ENCODE peak calls at places on chromosome 5, in five cellular contexts. One of them, this sample, is unnamed.

GRCh38 chr5:171092194-171092593 is 216.9 kb upstream of the TLX3 start:
- DNase-seq in WTC11: no peak
- DNase-seq in AG09319: no peak
- DNase-seq in progenitor cell of endocrine pancreas: no peak
- DNase-seq in fibroblast of mammary gland: peak
- DNase-seq in this sample: no peak

GRCh38 chr5:147336871-147337270 is 102.0 kb downstream of the STK32A start:
- DNase-seq in WTC11: no peak
- DNase-seq in AG09319: no peak
- DNase-seq in progenitor cell of endocrine pancreas: no peak
- DNase-seq in fibroblast of mammary gland: no peak
- DNase-seq in this sample: no peak

GRCh38 chr5:111997308-111998159 is 240.5 kb upstream of the NREP start:
- DNase-seq in WTC11: no peak
- DNase-seq in AG09319: peak
- DNase-seq in progenitor cell of endocrine pancreas: no peak
- DNase-seq in fibroblast of mammary gland: peak
- DNase-seq in this sample: no peak

GRCh38 chr5:43702815-43703214 is 99.8 kb downstream of the NNT start:
- DNase-seq in WTC11: no peak
- DNase-seq in AG09319: peak
- DNase-seq in progenitor cell of endocrine pancreas: no peak
- DNase-seq in fibroblast of mammary gland: peak
- DNase-seq in this sample: no peak

GRCh38 chr5:83974151-83974822 is 253.6 kb upstream of the HAPLN1 start:
- DNase-seq in WTC11: no peak
- DNase-seq in AG09319: no peak
- DNase-seq in progenitor cell of endocrine pancreas: no peak
- DNase-seq in fibroblast of mammary gland: no peak
- DNase-seq in this sample: no peak

GRCh38 chr5:84381501-84382362 is 2.9 kb downstream of the EDIL3 start:
- DNase-seq in WTC11: no peak
- DNase-seq in AG09319: no peak
- DNase-seq in progenitor cell of endocrine pancreas: no peak
- DNase-seq in fibroblast of mammary gland: no peak
- DNase-seq in this sample: peak

GRCh38 chr5:1792842-1793266 is 6.8 kb downstream of the MRPL36 start:
- DNase-seq in WTC11: no peak
- DNase-seq in AG09319: no peak
- DNase-seq in progenitor cell of endocrine pancreas: no peak
- DNase-seq in fibroblast of mammary gland: peak
- DNase-seq in this sample: peak

GRCh38 chr5:161400583-161400982 is 145.9 kb downstream of the GABRB2 start:
- DNase-seq in WTC11: no peak
- DNase-seq in AG09319: no peak
- DNase-seq in progenitor cell of endocrine pancreas: no peak
- DNase-seq in fibroblast of mammary gland: no peak
- DNase-seq in this sample: no peak

GRCh38 chr5:170960567-170960966 is 98.7 kb downstream of the RANBP17 start:
- DNase-seq in WTC11: no peak
- DNase-seq in AG09319: no peak
- DNase-seq in progenitor cell of endocrine pancreas: no peak
- DNase-seq in fibroblast of mammary gland: peak
- DNase-seq in this sample: no peak

GRCh38 chr5:179143446-179143845 is 83.3 kb downstream of the ZNF354C start:
- DNase-seq in WTC11: peak
- DNase-seq in AG09319: no peak
- DNase-seq in progenitor cell of endocrine pancreas: no peak
- DNase-seq in fibroblast of mammary gland: peak
- DNase-seq in this sample: no peak

GRCh38 chr5:125719681-125720676 is 703.2 kb upstream of the GRAMD2B start:
- DNase-seq in WTC11: no peak
- DNase-seq in AG09319: no peak
- DNase-seq in progenitor cell of endocrine pancreas: no peak
- DNase-seq in fibroblast of mammary gland: no peak
- DNase-seq in this sample: no peak

GRCh38 chr5:76256116-76256889 is 146.8 kb upstream of the IQGAP2 start:
- DNase-seq in WTC11: peak
- DNase-seq in AG09319: peak
- DNase-seq in progenitor cell of endocrine pancreas: peak
- DNase-seq in fibroblast of mammary gland: peak
- DNase-seq in this sample: peak

GRCh38 chr5:111197523-111197922 is 26.7 kb upstream of the CAMK4 start:
- DNase-seq in WTC11: no peak
- DNase-seq in AG09319: no peak
- DNase-seq in progenitor cell of endocrine pancreas: no peak
- DNase-seq in fibroblast of mammary gland: peak
- DNase-seq in this sample: no peak

GRCh38 chr5:131952286-131952857 is 6.9 kb upstream of the MEIKIN start:
- DNase-seq in WTC11: no peak
- DNase-seq in AG09319: no peak
- DNase-seq in progenitor cell of endocrine pancreas: no peak
- DNase-seq in fibroblast of mammary gland: peak
- DNase-seq in this sample: no peak

GRCh38 chr5:78221964-78222451 is 72.5 kb downstream of the AP3B1 start:
- DNase-seq in WTC11: peak
- DNase-seq in AG09319: peak
- DNase-seq in progenitor cell of endocrine pancreas: no peak
- DNase-seq in fibroblast of mammary gland: peak
- DNase-seq in this sample: peak

GRCh38 chr5:626850-627249 is 14.7 kb downstream of the CEP72 start:
- DNase-seq in WTC11: no peak
- DNase-seq in AG09319: no peak
- DNase-seq in progenitor cell of endocrine pancreas: no peak
- DNase-seq in fibroblast of mammary gland: peak
- DNase-seq in this sample: no peak

GRCh38 chr5:64693636-64694035 is 3.3 kb downstream of the SHISAL2B start:
- DNase-seq in WTC11: no peak
- DNase-seq in AG09319: no peak
- DNase-seq in progenitor cell of endocrine pancreas: no peak
- DNase-seq in fibroblast of mammary gland: no peak
- DNase-seq in this sample: no peak

GRCh38 chr5:159605585-159605984 is 275.3 kb upstream of the IL12B start:
- DNase-seq in WTC11: no peak
- DNase-seq in AG09319: no peak
- DNase-seq in progenitor cell of endocrine pancreas: no peak
- DNase-seq in fibroblast of mammary gland: no peak
- DNase-seq in this sample: no peak

GRCh38 chr5:142202282-142202681 is 93.7 kb downstream of the NDFIP1 start:
- DNase-seq in WTC11: no peak
- DNase-seq in AG09319: no peak
- DNase-seq in progenitor cell of endocrine pancreas: no peak
- DNase-seq in fibroblast of mammary gland: peak
- DNase-seq in this sample: no peak

GRCh38 chr5:87541033-87541432 is 128.3 kb upstream of the CCNH start:
- DNase-seq in WTC11: peak
- DNase-seq in AG09319: peak
- DNase-seq in progenitor cell of endocrine pancreas: no peak
- DNase-seq in fibroblast of mammary gland: peak
- DNase-seq in this sample: no peak

GRCh38 chr5:95760291-95761191 is 29.4 kb downstream of the RHOBTB3 start:
- DNase-seq in WTC11: no peak
- DNase-seq in AG09319: peak
- DNase-seq in progenitor cell of endocrine pancreas: no peak
- DNase-seq in fibroblast of mammary gland: peak
- DNase-seq in this sample: peak

GRCh38 chr5:11609570-11610322 is 294.5 kb downstream of the CTNND2 start:
- DNase-seq in WTC11: no peak
- DNase-seq in AG09319: no peak
- DNase-seq in progenitor cell of endocrine pancreas: no peak
- DNase-seq in fibroblast of mammary gland: no peak
- DNase-seq in this sample: no peak

GRCh38 chr5:158049459-158049858 is 190.5 kb upstream of the CLINT1 start:
- DNase-seq in WTC11: no peak
- DNase-seq in AG09319: no peak
- DNase-seq in progenitor cell of endocrine pancreas: no peak
- DNase-seq in fibroblast of mammary gland: no peak
- DNase-seq in this sample: no peak

GRCh38 chr5:55634866-55635265 is 77.3 kb downstream of the SLC38A9 start:
- DNase-seq in WTC11: no peak
- DNase-seq in AG09319: no peak
- DNase-seq in progenitor cell of endocrine pancreas: no peak
- DNase-seq in fibroblast of mammary gland: no peak
- DNase-seq in this sample: no peak

GRCh38 chr5:173123416-173123815 is 20.9 kb upstream of the BNIP1 start:
- DNase-seq in WTC11: no peak
- DNase-seq in AG09319: peak
- DNase-seq in progenitor cell of endocrine pancreas: no peak
- DNase-seq in fibroblast of mammary gland: peak
- DNase-seq in this sample: no peak

GRCh38 chr5:102290004-102290403 is 6.1 kb downstream of the SLCO4C1 start:
- DNase-seq in WTC11: no peak
- DNase-seq in AG09319: no peak
- DNase-seq in progenitor cell of endocrine pancreas: no peak
- DNase-seq in fibroblast of mammary gland: no peak
- DNase-seq in this sample: no peak

GRCh38 chr5:96963267-96963666 is 27.4 kb downstream of the LNPEP start:
- DNase-seq in WTC11: no peak
- DNase-seq in AG09319: no peak
- DNase-seq in progenitor cell of endocrine pancreas: no peak
- DNase-seq in fibroblast of mammary gland: peak
- DNase-seq in this sample: no peak

GRCh38 chr5:116401546-116401945 is 173.1 kb downstream of the SEMA6A start:
- DNase-seq in WTC11: no peak
- DNase-seq in AG09319: no peak
- DNase-seq in progenitor cell of endocrine pancreas: no peak
- DNase-seq in fibroblast of mammary gland: no peak
- DNase-seq in this sample: no peak

GRCh38 chr5:33834334-33834733 is 57.5 kb downstream of the ADAMTS12 start:
- DNase-seq in WTC11: no peak
- DNase-seq in AG09319: no peak
- DNase-seq in progenitor cell of endocrine pancreas: no peak
- DNase-seq in fibroblast of mammary gland: no peak
- DNase-seq in this sample: no peak

GRCh38 chr5:154826-155225 is 36.5 kb upstream of the LRRC14B start:
- DNase-seq in WTC11: no peak
- DNase-seq in AG09319: no peak
- DNase-seq in progenitor cell of endocrine pancreas: no peak
- DNase-seq in fibroblast of mammary gland: no peak
- DNase-seq in this sample: no peak

GRCh38 chr5:132388244-132389050 is 18.9 kb downstream of the SLC22A5 start:
- DNase-seq in WTC11: no peak
- DNase-seq in AG09319: no peak
- DNase-seq in progenitor cell of endocrine pancreas: no peak
- DNase-seq in fibroblast of mammary gland: peak
- DNase-seq in this sample: no peak

DNA sequence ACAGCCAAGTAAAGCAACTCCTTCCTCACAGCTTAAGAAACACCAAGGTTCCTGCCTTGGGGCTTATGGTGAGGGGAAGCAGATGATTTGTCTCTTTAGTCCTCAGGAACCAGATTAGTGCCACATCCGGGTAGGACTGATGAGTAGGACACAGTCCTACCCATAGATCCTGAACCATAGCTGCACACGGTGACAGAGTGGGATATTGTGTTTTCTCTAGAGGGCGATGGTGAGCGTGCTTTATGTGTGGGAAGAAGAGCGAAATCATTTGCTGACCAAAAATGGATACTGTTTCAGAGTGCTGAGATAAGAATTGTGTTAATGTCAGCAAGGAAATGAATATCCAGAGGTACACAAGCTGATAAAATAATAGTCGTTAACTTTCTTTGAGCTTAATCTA is 209.0 kb upstream of the FBXL7 start:
- DNase-seq in WTC11: no peak
- DNase-seq in AG09319: no peak
- DNase-seq in progenitor cell of endocrine pancreas: no peak
- DNase-seq in fibroblast of mammary gland: no peak
- DNase-seq in this sample: no peak
- TF ChIP-seq CTCF in WTC11: peak
- TF ChIP-seq CTCF in AG09319: no peak
- TF ChIP-seq CTCF in progenitor cell of endocrine pancreas: no peak
- TF ChIP-seq CTCF in fibroblast of mammary gland: no peak
- TF ChIP-seq CTCF in this sample: no peak

GRCh38 chr5:37893414-37894134 is 53.7 kb upstream of the GDNF start:
- DNase-seq in WTC11: no peak
- DNase-seq in AG09319: no peak
- DNase-seq in progenitor cell of endocrine pancreas: no peak
- DNase-seq in fibroblast of mammary gland: no peak
- DNase-seq in this sample: no peak

GRCh38 chr5:37896159-37896558 is 56.3 kb upstream of the GDNF start:
- DNase-seq in WTC11: no peak
- DNase-seq in AG09319: no peak
- DNase-seq in progenitor cell of endocrine pancreas: no peak
- DNase-seq in fibroblast of mammary gland: no peak
- DNase-seq in this sample: no peak

GRCh38 chr5:37902323-37902722 is 62.5 kb upstream of the GDNF start:
- DNase-seq in WTC11: no peak
- DNase-seq in AG09319: no peak
- DNase-seq in progenitor cell of endocrine pancreas: no peak
- DNase-seq in fibroblast of mammary gland: no peak
- DNase-seq in this sample: no peak

GRCh38 chr5:37900692-37901091 is 60.9 kb upstream of the GDNF start:
- DNase-seq in WTC11: peak
- DNase-seq in AG09319: no peak
- DNase-seq in progenitor cell of endocrine pancreas: no peak
- DNase-seq in fibroblast of mammary gland: peak
- DNase-seq in this sample: no peak

GRCh38 chr5:37899037-37899436 is 59.2 kb upstream of the GDNF start:
- DNase-seq in WTC11: no peak
- DNase-seq in AG09319: no peak
- DNase-seq in progenitor cell of endocrine pancreas: no peak
- DNase-seq in fibroblast of mammary gland: no peak
- DNase-seq in this sample: no peak
- TF ChIP-seq CTCF in WTC11: no peak
- TF ChIP-seq CTCF in AG09319: no peak
- TF ChIP-seq CTCF in progenitor cell of endocrine pancreas: no peak
- TF ChIP-seq CTCF in fibroblast of mammary gland: no peak
- TF ChIP-seq CTCF in this sample: no peak

DNA sequence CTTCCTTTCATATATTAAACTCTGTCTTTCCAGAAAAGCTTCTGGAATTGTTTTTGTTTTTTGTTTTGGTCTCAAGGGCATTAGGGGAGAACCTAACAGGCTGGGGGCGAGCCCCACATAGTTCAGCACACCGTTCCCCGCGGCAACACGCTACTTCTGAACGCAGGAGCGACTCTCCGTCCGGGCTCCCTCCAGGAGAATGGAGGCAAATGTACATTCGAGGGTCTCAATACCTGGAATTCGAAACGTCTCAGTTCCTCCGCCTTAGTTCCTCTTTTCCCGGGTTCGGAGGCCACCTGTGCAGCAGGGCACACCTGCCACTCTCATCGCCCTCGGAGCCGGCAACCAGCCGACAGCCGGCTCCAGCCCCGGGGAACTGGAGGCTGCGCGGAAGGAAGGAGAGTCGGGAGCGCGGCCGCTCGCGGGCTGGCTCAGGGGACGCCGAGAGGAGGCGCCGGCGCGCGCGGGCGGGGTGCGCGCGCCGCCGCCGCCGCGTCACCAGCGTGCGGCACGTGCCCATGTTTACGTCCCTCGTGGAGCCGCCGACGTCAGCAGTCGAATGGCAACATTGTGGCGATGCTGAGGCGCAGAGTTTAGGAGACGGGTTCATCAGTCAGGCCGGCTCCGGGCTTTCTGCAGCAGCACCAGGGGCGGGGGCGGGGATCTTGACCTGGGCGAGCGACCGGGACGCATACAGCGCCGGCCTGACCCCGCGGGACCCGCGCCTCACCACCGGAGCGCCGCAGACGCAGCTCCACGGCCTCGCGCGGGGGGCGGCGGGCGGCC is at the start of gene JMY:
- DNase-seq in WTC11: peak
- DNase-seq in AG09319: peak
- DNase-seq in progenitor cell of endocrine pancreas: peak
- DNase-seq in fibroblast of mammary gland: peak
- DNase-seq in this sample: peak
- TF ChIP-seq CTCF in WTC11: no peak
- TF ChIP-seq CTCF in AG09319: no peak
- TF ChIP-seq CTCF in progenitor cell of endocrine pancreas: peak
- TF ChIP-seq CTCF in fibroblast of mammary gland: no peak
- TF ChIP-seq CTCF in this sample: peak

GRCh38 chr5:135217669-135218485 is 181.2 kb downstream of the MACROH2A1 start:
- DNase-seq in WTC11: peak
- DNase-seq in AG09319: no peak
- DNase-seq in progenitor cell of endocrine pancreas: no peak
- DNase-seq in fibroblast of mammary gland: no peak
- DNase-seq in this sample: no peak
- TF ChIP-seq CTCF in WTC11: no peak
- TF ChIP-seq CTCF in AG09319: no peak
- TF ChIP-seq CTCF in progenitor cell of endocrine pancreas: peak
- TF ChIP-seq CTCF in fibroblast of mammary gland: no peak
- TF ChIP-seq CTCF in this sample: no peak